ENCODE peak calls at places on chromosomes 2 and 18, in five cellular contexts. One of them, this sample, is unnamed. For H3K9me3, the result is how much of the 10 kb centered on the place peaks cover.

GRCh38 chr2:187138240-187138639 is 289.3 kb upstream of the ZSWIM2 start:
- DNase-seq in gastrocnemius medialis: no peak
- DNase-seq in neural progenitor cell: peak
- DNase-seq in transverse colon: peak
- DNase-seq in tibial nerve: no peak
- DNase-seq in this sample: no peak

GRCh38 chr18:36028859-36029258 is 38.5 kb downstream of the RPRD1A start:
- DNase-seq in gastrocnemius medialis: no peak
- DNase-seq in neural progenitor cell: no peak
- DNase-seq in transverse colon: no peak
- DNase-seq in tibial nerve: no peak
- DNase-seq in this sample: no peak

GRCh38 chr2:130341562-130342019 is 1.1 kb upstream of the IMP4 start:
- DNase-seq in gastrocnemius medialis: no peak
- DNase-seq in neural progenitor cell: no peak
- DNase-seq in transverse colon: peak
- DNase-seq in tibial nerve: no peak
- DNase-seq in this sample: no peak

GRCh38 chr2:127197475-127198385 is 22.4 kb downstream of the CYP27C1 start:
- DNase-seq in gastrocnemius medialis: no peak
- DNase-seq in neural progenitor cell: peak
- DNase-seq in transverse colon: peak
- DNase-seq in tibial nerve: no peak
- DNase-seq in this sample: peak

GRCh38 chr18:50720281-50720680 is 99.5 kb downstream of the MRO start:
- DNase-seq in gastrocnemius medialis: no peak
- DNase-seq in neural progenitor cell: no peak
- DNase-seq in transverse colon: no peak
- DNase-seq in tibial nerve: no peak
- DNase-seq in this sample: no peak

GRCh38 chr2:205733648-205734047 is 51.3 kb downstream of the NRP2 start:
- DNase-seq in gastrocnemius medialis: no peak
- DNase-seq in neural progenitor cell: peak
- DNase-seq in transverse colon: no peak
- DNase-seq in tibial nerve: no peak
- DNase-seq in this sample: no peak

GRCh38 chr18:10248738-10249137 is 205.7 kb upstream of the APCDD1 start:
- DNase-seq in gastrocnemius medialis: no peak
- DNase-seq in neural progenitor cell: no peak
- DNase-seq in transverse colon: no peak
- DNase-seq in tibial nerve: no peak
- DNase-seq in this sample: no peak

GRCh38 chr2:88443353-88443938 is 9.0 kb downstream of the FOXI3 start:
- DNase-seq in gastrocnemius medialis: no peak
- DNase-seq in neural progenitor cell: no peak
- DNase-seq in transverse colon: no peak
- DNase-seq in tibial nerve: no peak
- DNase-seq in this sample: no peak

GRCh38 chr2:173150087-173150486 is 74.4 kb downstream of the MAP3K20 start:
- DNase-seq in gastrocnemius medialis: no peak
- DNase-seq in neural progenitor cell: no peak
- DNase-seq in transverse colon: no peak
- DNase-seq in tibial nerve: no peak
- DNase-seq in this sample: no peak

GRCh38 chr2:166081131-166081632 is 46.6 kb downstream of the SCN1A start:
- DNase-seq in gastrocnemius medialis: no peak
- DNase-seq in neural progenitor cell: no peak
- DNase-seq in transverse colon: no peak
- DNase-seq in tibial nerve: no peak
- DNase-seq in this sample: no peak

GRCh38 chr2:70922591-70923234 is 13.0 kb upstream of the ATP6V1B1 start:
- DNase-seq in gastrocnemius medialis: no peak
- DNase-seq in neural progenitor cell: no peak
- DNase-seq in transverse colon: no peak
- DNase-seq in tibial nerve: peak
- DNase-seq in this sample: no peak

GRCh38 chr2:174681983-174682577 is 82.2 kb downstream of the CHRNA1 start:
- DNase-seq in gastrocnemius medialis: no peak
- DNase-seq in neural progenitor cell: peak
- DNase-seq in transverse colon: peak
- DNase-seq in tibial nerve: no peak
- DNase-seq in this sample: peak

GRCh38 chr2:163601377-163601776 is 134.4 kb downstream of the FIGN start:
- DNase-seq in gastrocnemius medialis: no peak
- DNase-seq in neural progenitor cell: peak
- DNase-seq in transverse colon: no peak
- DNase-seq in tibial nerve: no peak
- DNase-seq in this sample: no peak

GRCh38 chr2:178650554-178650953 is 156.7 kb downstream of the TTN start:
- DNase-seq in gastrocnemius medialis: peak
- DNase-seq in neural progenitor cell: no peak
- DNase-seq in transverse colon: no peak
- DNase-seq in tibial nerve: no peak
- DNase-seq in this sample: no peak

GRCh38 chr2:148613231-148614023 is 31.1 kb upstream of the EPC2 start:
- DNase-seq in gastrocnemius medialis: no peak
- DNase-seq in neural progenitor cell: no peak
- DNase-seq in transverse colon: no peak
- DNase-seq in tibial nerve: no peak
- DNase-seq in this sample: no peak

GRCh38 chr2:58562281-58562680 is 321.2 kb upstream of the FANCL start:
- DNase-seq in gastrocnemius medialis: no peak
- DNase-seq in neural progenitor cell: no peak
- DNase-seq in transverse colon: no peak
- DNase-seq in tibial nerve: no peak
- DNase-seq in this sample: no peak

GRCh38 chr2:101806123-101806522 is 108.6 kb downstream of the MAP4K4 start:
- DNase-seq in gastrocnemius medialis: no peak
- DNase-seq in neural progenitor cell: no peak
- DNase-seq in transverse colon: no peak
- DNase-seq in tibial nerve: no peak
- DNase-seq in this sample: no peak

GRCh38 chr2:39413063-39413722 is 23.9 kb downstream of the MAP4K3 start:
- DNase-seq in gastrocnemius medialis: no peak
- DNase-seq in neural progenitor cell: no peak
- DNase-seq in transverse colon: no peak
- DNase-seq in tibial nerve: no peak
- DNase-seq in this sample: no peak

GRCh38 chr2:146642066-146642465 is 1202.8 kb upstream of the ACVR2A start:
- DNase-seq in gastrocnemius medialis: no peak
- DNase-seq in neural progenitor cell: no peak
- DNase-seq in transverse colon: no peak
- DNase-seq in tibial nerve: no peak
- DNase-seq in this sample: no peak

GRCh38 chr2:203819434-203820133 is 48.0 kb upstream of the CTLA4 start:
- DNase-seq in gastrocnemius medialis: peak
- DNase-seq in neural progenitor cell: no peak
- DNase-seq in transverse colon: no peak
- DNase-seq in tibial nerve: no peak
- DNase-seq in this sample: no peak

GRCh38 chr2:164843346-164843841 is 1.8 kb upstream of the COBLL1 start:
- DNase-seq in gastrocnemius medialis: no peak
- DNase-seq in neural progenitor cell: no peak
- DNase-seq in transverse colon: no peak
- DNase-seq in tibial nerve: no peak
- DNase-seq in this sample: no peak

GRCh38 chr2:206084870-206085741 is 868 bp downstream of the INO80D start:
- DNase-seq in gastrocnemius medialis: peak
- DNase-seq in neural progenitor cell: peak
- DNase-seq in transverse colon: peak
- DNase-seq in tibial nerve: no peak
- DNase-seq in this sample: peak

GRCh38 chr2:3117650-3118216 is 259.9 kb downstream of the EIPR1 start:
- DNase-seq in gastrocnemius medialis: no peak
- DNase-seq in neural progenitor cell: peak
- DNase-seq in transverse colon: no peak
- DNase-seq in tibial nerve: no peak
- DNase-seq in this sample: no peak

GRCh38 chr2:235270951-235271350 is 222.9 kb upstream of the AGAP1 start:
- DNase-seq in gastrocnemius medialis: no peak
- DNase-seq in neural progenitor cell: no peak
- DNase-seq in transverse colon: no peak
- DNase-seq in tibial nerve: no peak
- DNase-seq in this sample: no peak

GRCh38 chr2:156702520-156702919 is 266.3 kb downstream of the GPD2 start:
- DNase-seq in gastrocnemius medialis: no peak
- DNase-seq in neural progenitor cell: no peak
- DNase-seq in transverse colon: no peak
- DNase-seq in tibial nerve: no peak
- DNase-seq in this sample: no peak

GRCh38 chr2:234203135-234203984 is 152.9 kb downstream of the SPP2 start:
- DNase-seq in gastrocnemius medialis: no peak
- DNase-seq in neural progenitor cell: no peak
- DNase-seq in transverse colon: no peak
- DNase-seq in tibial nerve: no peak
- DNase-seq in this sample: no peak

GRCh38 chr2:234206738-234207137 is 156.2 kb downstream of the SPP2 start:
- DNase-seq in gastrocnemius medialis: no peak
- DNase-seq in neural progenitor cell: no peak
- DNase-seq in transverse colon: no peak
- DNase-seq in tibial nerve: no peak
- DNase-seq in this sample: no peak

GRCh38 chr2:234198976-234199375 is 148.5 kb downstream of the SPP2 start:
- DNase-seq in gastrocnemius medialis: no peak
- DNase-seq in neural progenitor cell: no peak
- DNase-seq in transverse colon: no peak
- DNase-seq in tibial nerve: no peak
- DNase-seq in this sample: no peak

GRCh38 chr2:234204480-234204879 is 154.0 kb downstream of the SPP2 start:
- DNase-seq in gastrocnemius medialis: no peak
- DNase-seq in neural progenitor cell: no peak
- DNase-seq in transverse colon: no peak
- DNase-seq in tibial nerve: no peak
- DNase-seq in this sample: no peak

GRCh38 chr2:234202601-234203000 is 152.1 kb downstream of the SPP2 start:
- DNase-seq in gastrocnemius medialis: no peak
- DNase-seq in neural progenitor cell: no peak
- DNase-seq in transverse colon: no peak
- DNase-seq in tibial nerve: no peak
- DNase-seq in this sample: no peak
- H3K9me3 ChIP-seq in gastrocnemius medialis: under half
- H3K9me3 ChIP-seq in neural progenitor cell: under half
- H3K9me3 ChIP-seq in transverse colon: under half
- H3K9me3 ChIP-seq in tibial nerve: under half
- H3K9me3 ChIP-seq in this sample: under half

DNA sequence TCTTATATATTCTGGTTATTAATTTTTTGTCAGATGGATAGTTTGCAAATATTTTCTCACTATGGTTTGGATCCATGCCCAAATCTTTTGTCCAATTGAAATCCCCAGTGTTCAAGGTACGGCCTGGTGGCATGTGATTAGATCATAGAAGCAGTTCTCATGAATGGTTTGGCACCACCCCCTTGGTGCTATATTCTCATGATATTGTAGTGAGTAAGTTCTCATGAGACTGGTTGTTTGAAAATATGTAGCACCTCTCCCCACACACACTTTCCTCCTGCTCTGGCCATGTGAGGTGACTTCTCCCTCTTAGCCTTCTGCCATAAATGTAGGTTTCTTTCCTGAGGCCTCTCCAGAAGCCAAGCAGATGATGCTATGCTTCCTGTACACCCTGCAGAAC is 107.7 kb upstream of the KYNU start:
- DNase-seq in gastrocnemius medialis: no peak
- DNase-seq in neural progenitor cell: no peak
- DNase-seq in transverse colon: no peak
- DNase-seq in tibial nerve: no peak
- DNase-seq in this sample: no peak
- H3K9me3 ChIP-seq in gastrocnemius medialis: under half
- H3K9me3 ChIP-seq in neural progenitor cell: under half
- H3K9me3 ChIP-seq in transverse colon: under half
- H3K9me3 ChIP-seq in tibial nerve: under half
- H3K9me3 ChIP-seq in this sample: under half

GRCh38 chr2:170535552-170535951 is 179.6 kb upstream of the SP5 start:
- DNase-seq in gastrocnemius medialis: no peak
- DNase-seq in neural progenitor cell: no peak
- DNase-seq in transverse colon: no peak
- DNase-seq in tibial nerve: no peak
- DNase-seq in this sample: no peak
- H3K9me3 ChIP-seq in gastrocnemius medialis: under half
- H3K9me3 ChIP-seq in neural progenitor cell: under half
- H3K9me3 ChIP-seq in transverse colon: under half
- H3K9me3 ChIP-seq in tibial nerve: under half
- H3K9me3 ChIP-seq in this sample: under half

GRCh38 chr2:13921245-13921644 is 711.3 kb upstream of the LRATD1 start:
- DNase-seq in gastrocnemius medialis: no peak
- DNase-seq in neural progenitor cell: no peak
- DNase-seq in transverse colon: no peak
- DNase-seq in tibial nerve: no peak
- DNase-seq in this sample: no peak
- H3K9me3 ChIP-seq in gastrocnemius medialis: under half
- H3K9me3 ChIP-seq in neural progenitor cell: under half
- H3K9me3 ChIP-seq in transverse colon: under half
- H3K9me3 ChIP-seq in tibial nerve: under half
- H3K9me3 ChIP-seq in this sample: under half

DNA sequence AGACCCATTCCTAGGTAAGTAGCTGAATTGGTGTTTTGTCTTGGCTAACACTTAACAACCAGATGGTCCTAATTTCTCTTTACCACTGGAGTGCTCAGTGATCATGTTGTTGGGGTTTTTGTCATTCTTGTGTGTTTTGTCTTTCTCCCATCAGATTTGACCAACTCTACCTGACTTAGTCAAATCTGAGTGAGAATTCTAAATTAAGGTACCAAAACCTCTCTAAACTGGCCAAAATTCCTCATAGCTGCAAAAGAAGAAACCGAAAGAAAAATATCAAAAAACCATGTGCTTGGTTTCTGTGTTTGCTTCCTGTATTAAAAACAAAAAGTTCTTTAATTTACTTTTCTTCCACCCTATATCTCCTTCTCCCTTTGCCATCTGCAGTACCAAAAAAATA is 350.7 kb upstream of the SPHKAP start:
- DNase-seq in gastrocnemius medialis: no peak
- DNase-seq in neural progenitor cell: no peak
- DNase-seq in transverse colon: no peak
- DNase-seq in tibial nerve: no peak
- DNase-seq in this sample: no peak
- H3K9me3 ChIP-seq in gastrocnemius medialis: under half
- H3K9me3 ChIP-seq in neural progenitor cell: under half
- H3K9me3 ChIP-seq in transverse colon: under half
- H3K9me3 ChIP-seq in tibial nerve: under half
- H3K9me3 ChIP-seq in this sample: under half